ENCODE peak calls at places on chromosomes 1 and 21, in nine cellular contexts. L is progenitor cell of endocrine pancreas; V is H4; B is ACHN; D is head of caudate nucleus; N is choroid plexus epithelial cell; R is fibroblast of the conjunctiva; T is Jurkat, Clone E6-1; G is Kasumi-1. Z is an unnamed sample.

GRCh38 chr1:154963643-154964042 is 2.1 kb upstream of the PYGO2 start:
- DNase-seq in L (no peak), V (no peak), B (no peak), D (no peak), N (no peak), R (no peak), T (no peak), G (no peak), Z (no peak)

GRCh38 chr1:47936916-47937551 is 60.2 kb downstream of the TRABD2B start:
- DNase-seq in L (no peak), V (no peak), B (no peak), D (no peak), N (no peak), R (no peak), T (no peak), G (no peak), Z (no peak)

GRCh38 chr1:155253208-155253607 is 2.1 kb downstream of the ENTREP3 start:
- DNase-seq in L (no peak), V (no peak), B (no peak), D (no peak), N (no peak), R (no peak), T (no peak), G (peak), Z (peak)

GRCh38 chr1:163874070-163874469 is 552.3 kb downstream of the NUF2 start:
- DNase-seq in L (no peak), V (no peak), B (no peak), D (no peak), N (no peak), R (no peak), T (no peak), G (no peak), Z (no peak)

GRCh38 chr1:40711465-40712404 is 20.2 kb downstream of the NFYC start:
- DNase-seq in L (no peak), V (peak), B (peak), D (no peak), N (peak), R (no peak), T (no peak), G (no peak), Z (peak)

GRCh38 chr1:43266881-43267280 is 2.9 kb upstream of the TMEM125 start:
- DNase-seq in L (no peak), V (no peak), B (no peak), D (no peak), N (no peak), R (no peak), T (no peak), G (no peak), Z (no peak)

GRCh38 chr1:67682659-67683197 is 2.3 kb upstream of the GADD45A start:
- DNase-seq in L (no peak), V (peak), B (peak), D (no peak), N (peak), R (no peak), T (no peak), G (no peak), Z (peak)

GRCh38 chr1:112714313-112715263 is 544 bp downstream of the PPM1J start:
- DNase-seq in L (no peak), V (no peak), B (no peak), D (no peak), N (no peak), R (no peak), T (no peak), G (peak), Z (peak)

GRCh38 chr21:42118901-42119300 is 47.8 kb downstream of the UMODL1 start:
- DNase-seq in L (no peak), V (no peak), B (no peak), D (no peak), N (no peak), R (no peak), T (peak), G (peak), Z (no peak)

GRCh38 chr21:41725421-41726021 is 41.3 kb downstream of the RIPK4 start:
- DNase-seq in L (no peak), V (no peak), B (no peak), D (peak), N (no peak), R (no peak), T (no peak), G (no peak), Z (peak)

GRCh38 chr1:233304489-233305102 is 9.1 kb upstream of the PCNX2 start:
- DNase-seq in L (no peak), V (peak), B (peak), D (no peak), N (peak), R (no peak), T (no peak), G (peak), Z (peak)

GRCh38 chr1:46174448-46175231 is at the start of gene TSPAN1:
- DNase-seq in L (no peak), V (no peak), B (no peak), D (no peak), N (peak), R (no peak), T (no peak), G (no peak), Z (no peak)

GRCh38 chr21:34930971-34931370 is 118.1 kb downstream of the RUNX1 start:
- DNase-seq in L (no peak), V (no peak), B (no peak), D (no peak), N (peak), R (no peak), T (no peak), G (no peak), Z (peak)

GRCh38 chr1:110174961-110175360 is 24.7 kb downstream of the SLC6A17 start:
- DNase-seq in L (no peak), V (no peak), B (no peak), D (no peak), N (no peak), R (no peak), T (no peak), G (no peak), Z (no peak)

GRCh38 chr1:209883341-209883971 is 54.6 kb upstream of the SYT14 start:
- DNase-seq in L (no peak), V (peak), B (peak), D (no peak), N (peak), R (no peak), T (no peak), G (no peak), Z (peak)

GRCh38 chr1:51877434-51878306 is 857 bp downstream of the NRDC start:
- DNase-seq in L (no peak), V (peak), B (peak), D (no peak), N (peak), R (no peak), T (no peak), G (peak), Z (peak)